ENCODE peak calls at places on chromosomes 7 and 10, in six cellular contexts. F, R, C, D, L and B are unnamed samples.

GRCh38 chr7:21128418-21128817 is 299.5 kb upstream of the SP4 start:
- DNase-seq in F (no peak), R (no peak), C (no peak), D (peak; percentile 30), L (no peak), B (no peak)

GRCh38 chr10:118763202-118763988 is 8.6 kb upstream of the CACUL1 start:
- DNase-seq in F (peak; percentile 51), R (no peak), C (no peak), D (no peak), L (no peak), B (no peak)

GRCh38 chr7:158828343-158829020 is 827 bp downstream of the ESYT2 start:
- DNase-seq in F (peak; percentile 54), R (no peak), C (peak; percentile 69), D (peak; percentile 27), L (peak; percentile 73), B (no peak)

GRCh38 chr7:11489280-11489679 is 342.7 kb downstream of the THSD7A start:
- DNase-seq in F (no peak), R (no peak), C (no peak), D (no peak), L (no peak), B (no peak)

GRCh38 chr10:71424496-71425194 is 27.9 kb downstream of the CDH23 start:
- DNase-seq in F (no peak), R (no peak), C (no peak), D (no peak), L (no peak), B (no peak)

GRCh38 chr10:98391065-98391464 is 23.9 kb downstream of the PYROXD2 start:
- DNase-seq in F (no peak), R (no peak), C (no peak), D (no peak), L (no peak), B (no peak)

GRCh38 chr7:24464846-24465245 is 108.4 kb upstream of the PALS2 start:
- DNase-seq in F (no peak), R (no peak), C (no peak), D (no peak), L (no peak), B (no peak)

GRCh38 chr10:22086730-22087364 is 83.3 kb upstream of the DNAJC1 start:
- DNase-seq in F (peak; percentile 93), R (peak; percentile 68), C (peak; percentile 93), D (peak; percentile 92), L (peak; percentile 20), B (peak; percentile 86)

GRCh38 chr7:40047661-40048060 is 86.8 kb downstream of the MPLKIP start:
- DNase-seq in F (no peak), R (no peak), C (no peak), D (no peak), L (no peak), B (no peak)

GRCh38 chr10:34768261-34768971 is 46.7 kb downstream of the PARD3 start:
- DNase-seq in F (peak; percentile 93), R (peak; percentile 86), C (peak; percentile 88), D (peak; percentile 92), L (no peak), B (peak; percentile 81)

GRCh38 chr10:133258818-133259602 is 17.7 kb downstream of the ADAM8 start:
- DNase-seq in F (peak; percentile 40), R (peak; percentile 89), C (peak; percentile 84), D (peak; percentile 15), L (no peak), B (peak; percentile 78)

GRCh38 chr7:23239709-23240108 is 6.9 kb upstream of the GPNMB start:
- DNase-seq in F (no peak), R (no peak), C (no peak), D (no peak), L (no peak), B (no peak)

GRCh38 chr7:468681-469590 is 50.7 kb downstream of the PDGFA start:
- DNase-seq in F (no peak), R (peak; percentile 13), C (peak; percentile 19), D (no peak), L (no peak), B (no peak)

GRCh38 chr7:136868496-136869005 is at the start of gene CHRM2:
- DNase-seq in F (no peak), R (no peak), C (peak; percentile 48), D (no peak), L (no peak), B (no peak)

GRCh38 chr10:78537018-78537417 is 503.4 kb downstream of the RPS24 start:
- DNase-seq in F (no peak), R (no peak), C (no peak), D (no peak), L (no peak), B (no peak)

GRCh38 chr10:34488476-34489130 is 326.5 kb downstream of the PARD3 start:
- DNase-seq in F (no peak), R (no peak), C (no peak), D (no peak), L (no peak), B (no peak)

GRCh38 chr7:2170576-2171521 is 61.9 kb downstream of the MAD1L1 start:
- DNase-seq in F (no peak), R (no peak), C (no peak), D (no peak), L (peak; percentile 10), B (no peak)

GRCh38 chr7:16271990-16272665 is 149.2 kb downstream of the CRPPA start:
- DNase-seq in F (no peak), R (no peak), C (no peak), D (no peak), L (no peak), B (no peak)

GRCh38 chr10:82463165-82463564 is 588.2 kb downstream of the NRG3 start:
- DNase-seq in F (no peak), R (no peak), C (no peak), D (no peak), L (no peak), B (no peak)

DNA sequence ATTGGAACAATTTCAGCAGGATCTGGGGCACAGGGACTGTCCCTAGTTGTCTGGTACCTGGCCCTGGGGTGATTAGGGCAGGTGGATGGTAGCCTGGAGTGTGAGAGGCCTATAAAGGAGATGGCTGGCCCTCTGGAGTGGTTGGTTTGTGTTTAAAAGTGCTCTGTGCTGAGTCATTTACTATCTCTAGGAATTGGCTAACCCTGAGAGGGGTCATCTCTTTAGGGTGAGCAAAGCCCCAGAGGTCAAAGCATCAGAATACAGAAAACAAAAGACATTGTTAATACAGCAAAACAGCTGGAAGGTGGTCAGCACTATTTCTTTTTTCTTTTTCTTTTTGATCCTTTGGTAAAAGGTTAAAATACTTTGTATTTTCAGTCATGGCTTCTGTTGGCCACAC is 43.4 kb upstream of the BMPER start:
- DNase-seq in F (no peak), R (no peak), C (no peak), D (no peak), L (no peak), B (no peak)
- H3K27ac ChIP-seq in F (no peak overlapping the region), R (no peak overlapping the region), C (no peak overlapping the region), D (no peak overlapping the region), L (no peak overlapping the region), B (no peak overlapping the region)

GRCh38 chr7:142104550-142105527 is 6.7 kb upstream of the MGAM2 start:
- DNase-seq in F (no peak), R (no peak), C (peak; percentile 26), D (no peak), L (no peak), B (no peak)
- TF ChIP-seq POLR2A in F (no peak), R (no peak), C (no peak), D (no peak), L (no peak), B (no peak)

GRCh38 chr10:422232-422631 is 267.2 kb downstream of the DIP2C start:
- DNase-seq in F (no peak), R (no peak), C (no peak), D (no peak), L (no peak), B (no peak)
- H3K27ac ChIP-seq in F (no peak overlapping the region), R (no peak overlapping the region), C (no peak overlapping the region), D (no peak overlapping the region), L (no peak overlapping the region), B (no peak overlapping the region)

DNA sequence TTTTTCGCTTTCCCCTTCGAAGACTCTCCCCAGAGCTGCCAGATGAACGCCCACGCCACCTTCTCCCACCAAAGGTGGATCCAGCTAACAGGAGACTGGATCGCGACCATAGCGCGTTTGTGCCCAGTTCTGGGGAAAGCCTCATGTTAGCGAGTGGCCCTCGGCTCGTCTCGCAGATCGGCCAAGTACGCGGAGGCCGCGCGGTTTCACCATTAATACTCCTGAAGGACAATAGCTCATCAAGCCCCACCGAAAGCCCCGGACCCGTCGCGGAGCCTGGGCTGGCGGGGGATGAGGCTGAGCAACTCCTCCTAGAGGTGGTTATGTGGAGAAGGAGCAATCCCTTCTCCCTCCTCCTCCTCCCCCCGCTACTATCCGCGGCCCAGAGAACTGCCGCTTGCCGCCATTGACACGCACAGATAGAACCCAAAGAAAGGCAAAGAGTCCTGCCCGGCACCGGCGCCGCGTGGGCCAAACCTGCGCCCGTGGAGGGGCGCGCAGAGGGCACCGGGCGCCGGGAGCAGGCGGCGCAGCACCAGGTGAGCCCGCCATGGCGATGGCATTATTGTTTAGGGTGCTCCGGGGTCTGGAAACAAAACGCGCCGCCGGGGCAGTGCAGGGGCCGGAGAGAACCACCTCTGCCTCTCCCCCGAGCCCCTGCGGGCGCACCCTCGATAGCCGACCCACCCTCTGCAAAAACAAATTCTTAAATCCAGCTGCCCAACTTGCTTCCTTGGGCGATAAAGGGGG is at the start of gene MACROH2A2:
- DNase-seq in F (peak; percentile 69), R (peak; percentile 60), C (peak; percentile 70), D (peak; percentile 63), L (no peak), B (no peak)
- TF ChIP-seq POLR2A in F (no peak), R (no peak), C (no peak), D (peak; percentile 27), L (no peak), B (no peak)

DNA sequence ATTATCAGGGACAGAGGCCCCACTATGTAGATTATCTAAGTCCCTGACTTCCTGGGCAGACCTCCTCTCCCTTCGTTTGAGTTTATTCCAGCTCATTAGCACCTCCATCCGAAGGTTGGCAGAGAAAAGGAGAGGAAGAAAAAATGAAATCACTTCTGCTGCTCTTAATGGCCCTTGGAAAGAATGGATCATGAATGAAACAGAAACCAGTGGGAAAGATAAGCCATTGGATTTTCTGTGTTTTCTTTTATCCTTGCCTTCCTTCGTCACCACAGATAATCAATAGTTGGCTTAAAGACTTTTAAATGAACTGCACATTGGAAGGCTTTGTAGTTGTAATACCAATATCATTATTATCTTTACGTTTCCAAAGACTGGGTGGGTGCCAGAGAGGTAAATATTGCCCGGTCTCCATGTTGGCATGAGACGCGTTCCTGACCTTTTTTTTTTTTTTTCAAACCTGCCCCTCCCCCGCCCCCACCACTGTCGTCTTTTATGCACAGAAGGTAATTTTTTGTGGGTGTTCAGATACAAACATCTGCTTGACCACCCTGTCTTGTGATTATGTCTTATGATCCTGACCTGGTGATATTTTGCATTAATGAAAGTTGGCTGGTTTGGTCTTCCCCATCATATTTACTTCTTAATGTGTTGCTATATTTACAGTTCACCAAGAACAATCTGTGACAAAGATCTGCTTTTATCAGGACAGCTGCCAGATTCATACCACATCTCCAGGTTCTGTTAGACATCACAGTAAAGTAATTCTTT is 116.8 kb downstream of the ARID5B start:
- DNase-seq in F (no peak), R (no peak), C (no peak), D (no peak), L (no peak), B (no peak)
- H3K27ac ChIP-seq in F (no peak overlapping the region), R (peak overlapping the region; percentile 82), C (no peak overlapping the region), D (peak overlapping the region; percentile 77), L (no peak overlapping the region), B (peak overlapping the region; percentile 56)